ENCODE peak calls at places on chromosomes 11 and 22, in six cellular contexts. F, V, M, H, B and W are unnamed samples.
A peak's percentile ranks its signal among the peaks of the same experiment; 100 is the strongest.

GRCh38 chr11:119339581-119340334 is 925 bp downstream of the C1QTNF5 start:
- DNase-seq in F (peak; percentile 61), V (peak; percentile 71), M (peak; percentile 85), B (peak; percentile 42), H (peak; percentile 93), W (peak; percentile 62)

GRCh38 chr11:84106560-84106959 is 820.4 kb upstream of the CCDC90B start:
- DNase-seq in F (no peak), M (no peak), V (no peak), B (no peak), H (no peak), W (no peak)

GRCh38 chr11:56394381-56394780 is 18.1 kb upstream of the OR5AL1 start:
- DNase-seq in B (no peak), F (no peak), M (no peak), H (no peak), V (no peak), W (no peak)

GRCh38 chr11:117269856-117270255 is 21.3 kb upstream of the BACE1-AS start:
- DNase-seq in B (no peak), F (no peak), H (no peak), M (no peak), V (no peak), W (no peak)

GRCh38 chr11:79160786-79161403 is 279.9 kb downstream of the TENM4 start:
- DNase-seq in H (no peak), B (peak; percentile 45), M (no peak), V (no peak), F (no peak), W (peak; percentile 55)

GRCh38 chr11:23990346-23990745 is 506.5 kb upstream of the LUZP2 start:
- DNase-seq in F (no peak), M (no peak), B (no peak), H (no peak), V (no peak), W (peak; percentile 41)

GRCh38 chr11:116791002-116791812 is 472 bp downstream of the APOA5 start:
- DNase-seq in H (peak; percentile 95), F (peak; percentile 64), M (peak; percentile 95), V (peak; percentile 77), B (peak; percentile 33), W (peak; percentile 59)

GRCh38 chr22:27554106-27554814 is 247.3 kb downstream of the MN1 start:
- DNase-seq in H (no peak), M (no peak), F (no peak), V (no peak), B (peak; percentile 66), W (peak; percentile 50)

GRCh38 chr22:31970490-31971444 is 26.4 kb downstream of the YWHAH start:
- DNase-seq in H (peak; percentile 97), B (peak; percentile 39), V (peak; percentile 96), M (peak; percentile 93), F (peak; percentile 67), W (peak; percentile 40)

GRCh38 chr22:44184006-44184405 is 3.3 kb downstream of the PARVG start:
- DNase-seq in M (no peak), F (no peak), H (no peak), V (no peak), B (peak; percentile 56), W (no peak)

GRCh38 chr11:103529217-103529684 is 420.0 kb downstream of the DYNC2H1 start:
- DNase-seq in B (peak; percentile 88), F (no peak), H (no peak), M (no peak), V (no peak), W (peak; percentile 88)

GRCh38 chr22:36303874-36304273 is 50.9 kb downstream of the APOL1 start:
- DNase-seq in H (no peak), V (peak; percentile 54), F (no peak), B (no peak), M (no peak), W (no peak)

GRCh38 chr11:67286621-67287333 is 2.3 kb upstream of the ANKRD13D start:
- DNase-seq in F (no peak), B (no peak), V (no peak), M (no peak), H (peak; percentile 91), W (no peak)

GRCh38 chr11:2778630-2779498 is 79.1 kb upstream of the KCNQ1OT1 start:
- DNase-seq in H (peak; percentile 88), M (peak; percentile 9), V (peak; percentile 68), B (peak; percentile 76), F (peak; percentile 75), W (peak; percentile 63)

GRCh38 chr11:68689737-68690625 is 5.6 kb downstream of the GAL start:
- DNase-seq in M (no peak), F (no peak), H (peak; percentile 49), B (no peak), V (no peak), W (no peak)

GRCh38 chr22:24390576-24390975 is 36.8 kb upstream of the ADORA2A start:
- DNase-seq in H (no peak), F (peak; percentile 68), M (no peak), V (no peak), B (no peak), W (peak; percentile 70)

GRCh38 chr22:27662359-27663030 is 139.1 kb downstream of the MN1 start:
- DNase-seq in B (no peak), V (no peak), F (peak; percentile 44), H (no peak), M (no peak), W (no peak)

GRCh38 chr22:24099661-24100060 is 81.6 kb upstream of the SUSD2 start:
- DNase-seq in M (no peak), B (no peak), H (no peak), V (no peak), F (peak; percentile 8), W (no peak)

GRCh38 chr22:50713571-50714056 is 24.4 kb upstream of the ACR start:
- DNase-seq in B (no peak), F (no peak), H (no peak), M (no peak), V (no peak), W (no peak)

GRCh38 chr11:121024989-121025388 is 1.1 kb downstream of the TBCEL start:
- DNase-seq in V (no peak), M (no peak), B (peak; percentile 8), H (no peak), F (no peak), W (peak; percentile 42)

GRCh38 chr11:62433141-62433543 is 14.3 kb downstream of the SCGB1A1 start:
- DNase-seq in B (no peak), F (no peak), H (no peak), M (no peak), V (no peak), W (no peak)
- TF ChIP-seq CTCF in B (no peak), F (no peak), H (no peak), M (no peak), V (no peak), W (no peak)

GRCh38 chr11:122931510-122931909 is 49.0 kb downstream of the JHY start:
- DNase-seq in F (no peak), B (no peak), H (no peak), M (no peak), V (no peak), W (no peak)
- TF ChIP-seq CTCF in F (no peak), B (no peak), H (no peak), M (no peak), V (no peak), W (no peak)

GRCh38 chr11:123979311-123979710 is 1.7 kb upstream of the OR10S1 start:
- DNase-seq in H (peak; percentile 35), F (no peak), B (no peak), V (no peak), M (no peak), W (no peak)
- TF ChIP-seq CTCF in H (no peak), F (no peak), B (no peak), V (no peak), M (no peak), W (no peak)

DNA sequence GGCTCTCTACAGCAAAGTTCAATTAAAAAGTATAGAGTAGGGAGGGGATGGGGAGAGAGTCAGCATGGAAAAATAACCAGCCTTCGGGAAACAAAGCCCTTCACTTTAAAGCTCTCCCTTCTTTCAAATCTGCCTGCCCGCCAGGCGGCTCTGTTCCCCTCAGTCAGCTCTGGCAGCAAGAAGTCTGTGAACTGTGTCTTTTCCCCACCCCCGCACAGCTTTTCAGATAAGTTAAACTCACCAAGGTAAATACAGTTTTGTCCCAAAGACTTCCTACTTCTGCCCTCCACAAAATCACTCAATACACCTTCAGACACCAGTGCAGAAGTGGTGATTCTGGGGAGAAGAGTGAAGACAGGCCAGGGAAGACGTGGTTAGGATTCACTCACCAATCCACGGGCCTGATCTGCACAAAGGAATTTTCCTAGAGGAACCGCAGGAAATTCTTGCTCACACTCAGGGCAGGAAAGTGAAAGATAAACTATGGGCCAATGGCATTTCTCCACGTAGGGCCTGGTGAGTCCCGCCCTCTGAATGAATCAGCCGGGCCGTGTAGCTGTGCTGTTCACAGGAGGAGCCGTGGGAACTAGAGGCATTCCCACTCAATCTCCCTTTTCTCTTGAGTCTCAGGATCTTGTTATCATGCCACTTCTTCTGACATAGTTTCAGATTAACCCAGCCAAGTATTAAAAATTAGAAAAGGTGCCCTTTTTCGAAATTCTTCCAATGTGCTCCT is at the start of gene TRIM5:
- DNase-seq in B (peak; percentile 98), M (peak; percentile 64), H (peak; percentile 86), F (peak; percentile 93), V (peak; percentile 88), W (peak; percentile 97)
- TF ChIP-seq CTCF in B (peak; percentile 78), M (no peak), H (peak; percentile 39), F (peak; percentile 46), V (peak; percentile 32), W (peak; percentile 79)

GRCh38 chr22:46796566-46797195 is 34.2 kb downstream of the TBC1D22A start:
- DNase-seq in V (no peak), M (no peak), H (peak; percentile 67), F (no peak), B (no peak), W (no peak)

GRCh38 chr22:46798366-46799057 is 36.1 kb downstream of the TBC1D22A start:
- DNase-seq in F (peak; percentile 66), V (peak; percentile 87), H (peak; percentile 92), B (peak; percentile 57), M (peak; percentile 87), W (peak; percentile 63)

GRCh38 chr22:46798041-46798365 is 35.6 kb downstream of the TBC1D22A start:
- DNase-seq in F (no peak), M (no peak), B (no peak), H (no peak), V (no peak), W (no peak)

GRCh38 chr22:46795845-46796565 is 33.6 kb downstream of the TBC1D22A start:
- DNase-seq in M (no peak), F (no peak), V (no peak), B (no peak), H (no peak), W (no peak)

GRCh38 chr22:46797355-46797754 is 34.9 kb downstream of the TBC1D22A start:
- DNase-seq in B (peak; percentile 29), V (peak; percentile 19), M (no peak), F (no peak), H (peak; percentile 68), W (peak; percentile 15)
- TF ChIP-seq CTCF in B (peak; percentile 42), V (no peak), M (no peak), F (no peak), H (no peak), W (peak; percentile 23)

GRCh38 chr11:75603791-75604736 is 42.0 kb downstream of the SERPINH1 start:
- DNase-seq in V (no peak), F (no peak), H (no peak), M (no peak), B (peak; percentile 91), W (peak; percentile 93)

GRCh38 chr11:75598900-75599299 is 36.8 kb downstream of the SERPINH1 start:
- DNase-seq in V (no peak), B (no peak), F (no peak), H (no peak), M (no peak), W (no peak)

GRCh38 chr11:75606099-75606498 is 44.0 kb downstream of the SERPINH1 start:
- DNase-seq in M (no peak), B (no peak), V (no peak), F (no peak), H (no peak), W (no peak)

GRCh38 chr11:75600356-75600755 is 38.3 kb downstream of the SERPINH1 start:
- DNase-seq in H (no peak), F (no peak), B (no peak), M (no peak), V (no peak), W (no peak)

GRCh38 chr11:75602916-75603315 is 40.9 kb downstream of the SERPINH1 start:
- DNase-seq in B (peak; percentile 88), V (no peak), M (no peak), F (no peak), H (no peak), W (peak; percentile 29)
- TF ChIP-seq CTCF in B (no peak), V (no peak), M (no peak), F (no peak), H (no peak), W (no peak)